ENCODE peak calls at places on chromosome 9, in four cellular contexts. M is endothelial cell; H is CD4-positive, alpha-beta T cell; A is lower leg skin. Z is an unnamed sample.

GRCh38 chr9:36436909-36437308 is 36.8 kb upstream of the RNF38 start:
- DNase-seq in M (no peak), H (no peak), A (no peak), Z (no peak)

GRCh38 chr9:112719292-112719691 is 1.4 kb upstream of the INIP start:
- DNase-seq in A (no peak), M (no peak), H (no peak), Z (no peak)

GRCh38 chr9:2655411-2655901 is 33.9 kb downstream of the VLDLR start:
- DNase-seq in H (no peak), A (no peak), M (no peak), Z (no peak)

GRCh38 chr9:117073539-117074336 is 341.1 kb downstream of the ASTN2 start:
- DNase-seq in H (no peak), M (peak), A (no peak), Z (no peak)

GRCh38 chr9:69585571-69585970 is 86.6 kb downstream of the APBA1 start:
- DNase-seq in A (no peak), H (no peak), M (no peak), Z (no peak)

GRCh38 chr9:37415011-37415719 is 7.3 kb upstream of the GRHPR start:
- DNase-seq in A (peak), H (peak), M (peak), Z (no peak)

GRCh38 chr9:27227192-27227591 is 69.8 kb downstream of the EQTN start:
- DNase-seq in M (no peak), H (no peak), A (no peak), Z (no peak)

GRCh38 chr9:132547052-132547431 is 35.4 kb upstream of the BARHL1 start:
- DNase-seq in H (no peak), M (no peak), A (no peak), Z (no peak)

GRCh38 chr9:101707708-101708107 is 30.7 kb downstream of the GRIN3A start:
- DNase-seq in M (no peak), A (no peak), H (no peak), Z (no peak)

GRCh38 chr9:130172161-130172857 is at the start of gene NCS1:
- DNase-seq in M (peak), H (peak), A (peak), Z (peak)

GRCh38 chr9:101398930-101399640 is 434 bp downstream of the ZNF189 start:
- DNase-seq in M (no peak), H (no peak), A (peak), Z (peak)

GRCh38 chr9:132408521-132408920 is 1.5 kb upstream of the CFAP77 start:
- DNase-seq in M (no peak), A (no peak), H (no peak), Z (no peak)

GRCh38 chr9:121596515-121596914 is 54.9 kb upstream of the DAB2IP start:
- DNase-seq in M (no peak), A (no peak), H (no peak), Z (no peak)

GRCh38 chr9:121597693-121598166 is 53.7 kb upstream of the DAB2IP start:
- DNase-seq in H (no peak), A (no peak), M (no peak), Z (no peak)

GRCh38 chr9:121599872-121600585 is 51.4 kb upstream of the DAB2IP start:
- DNase-seq in A (no peak), H (no peak), M (no peak), Z (no peak)

GRCh38 chr9:121599186-121599871 is 52.1 kb upstream of the DAB2IP start:
- DNase-seq in A (no peak), M (peak), H (no peak), Z (peak)

DNA sequence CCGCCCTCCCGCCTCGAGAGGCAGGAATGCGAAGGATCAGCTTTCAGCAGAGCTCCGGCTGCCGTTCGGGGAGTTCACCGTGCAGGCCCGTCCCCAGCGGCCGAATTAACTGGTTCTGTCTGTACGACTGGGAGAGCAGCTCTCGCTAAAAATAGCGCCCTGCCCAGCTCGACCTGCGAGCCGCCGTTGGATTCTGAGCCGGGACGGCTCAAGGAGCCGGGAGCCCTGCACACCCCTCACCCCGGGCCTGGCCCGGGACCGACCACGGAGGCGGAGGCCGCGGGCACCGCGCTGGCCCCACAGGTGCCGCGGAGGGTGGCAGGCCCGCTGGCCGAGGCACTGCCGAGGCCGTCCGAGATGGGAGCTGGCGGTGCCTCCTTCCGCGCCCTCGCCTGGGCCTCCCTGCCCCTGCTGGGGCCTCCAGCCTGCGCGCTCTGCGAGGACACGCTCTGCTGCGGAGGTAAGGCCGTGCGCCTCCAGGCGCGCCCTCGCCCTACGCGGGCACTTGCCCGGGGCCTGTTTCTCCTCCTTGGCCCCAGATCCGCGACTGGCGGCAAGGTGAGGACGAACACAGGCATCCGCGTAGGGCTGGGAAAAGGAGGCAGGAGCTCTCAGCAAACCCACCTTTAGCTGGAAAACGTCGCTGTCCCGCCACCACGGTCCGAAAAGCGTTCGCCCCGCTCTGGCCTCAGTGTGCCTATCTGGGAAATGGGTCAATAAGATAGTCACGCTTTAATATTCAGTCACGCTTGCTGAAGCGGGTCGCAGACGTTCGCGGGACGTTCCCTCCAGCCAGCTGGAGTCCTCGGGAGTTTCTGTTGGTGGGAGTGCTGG is 53.0 kb upstream of the DAB2IP start:
- DNase-seq in M (peak), H (no peak), A (peak), Z (peak)
- TF ChIP-seq CTCF in M (no peak), H (no peak), A (no peak), Z (no peak)

GRCh38 chr9:107141967-107142366 is 141.1 kb upstream of the RAD23B start:
- DNase-seq in H (no peak), M (no peak), A (no peak), Z (no peak)
- TF ChIP-seq CTCF in H (no peak), M (no peak), A (no peak), Z (no peak)

GRCh38 chr9:96436456-96437126 is 13.4 kb upstream of the HABP4 start:
- DNase-seq in H (no peak), A (peak), M (no peak), Z (no peak)

GRCh38 chr9:96437454-96437853 is 12.5 kb upstream of the HABP4 start:
- DNase-seq in A (no peak), M (no peak), H (no peak), Z (no peak)

GRCh38 chr9:96441798-96442445 is 8.0 kb upstream of the HABP4 start:
- DNase-seq in M (peak), H (no peak), A (no peak), Z (no peak)

GRCh38 chr9:96442491-96442890 is 7.5 kb upstream of the HABP4 start:
- DNase-seq in H (no peak), M (no peak), A (no peak), Z (no peak)

DNA sequence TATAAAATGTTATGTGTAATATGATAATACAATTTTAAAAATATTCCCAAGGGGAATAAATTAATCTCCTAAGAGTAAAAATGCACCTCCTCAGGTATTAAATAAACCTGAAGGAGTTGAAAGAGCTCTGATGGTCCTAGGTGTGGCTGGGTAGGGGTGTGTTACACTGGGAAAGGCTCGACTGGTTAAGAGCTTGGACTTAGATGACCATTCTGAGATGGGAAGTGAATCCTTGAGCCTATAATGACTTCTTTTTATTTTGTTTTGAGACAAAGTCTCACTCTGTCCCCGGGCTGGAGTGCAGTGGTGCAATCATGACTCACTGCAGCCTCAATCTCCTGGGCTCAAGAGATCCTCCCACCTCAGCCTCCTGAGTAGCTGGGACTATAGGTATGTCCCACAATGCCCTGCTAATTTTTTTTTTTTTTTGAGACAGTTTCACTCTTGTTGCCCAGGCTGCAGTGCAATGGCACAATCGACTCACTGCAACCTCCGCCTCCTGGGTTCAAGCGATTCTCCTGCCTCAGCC is 9.2 kb upstream of the HABP4 start:
- DNase-seq in H (no peak), A (no peak), M (no peak), Z (no peak)
- TF ChIP-seq CTCF in H (no peak), A (no peak), M (no peak), Z (no peak)

DNA sequence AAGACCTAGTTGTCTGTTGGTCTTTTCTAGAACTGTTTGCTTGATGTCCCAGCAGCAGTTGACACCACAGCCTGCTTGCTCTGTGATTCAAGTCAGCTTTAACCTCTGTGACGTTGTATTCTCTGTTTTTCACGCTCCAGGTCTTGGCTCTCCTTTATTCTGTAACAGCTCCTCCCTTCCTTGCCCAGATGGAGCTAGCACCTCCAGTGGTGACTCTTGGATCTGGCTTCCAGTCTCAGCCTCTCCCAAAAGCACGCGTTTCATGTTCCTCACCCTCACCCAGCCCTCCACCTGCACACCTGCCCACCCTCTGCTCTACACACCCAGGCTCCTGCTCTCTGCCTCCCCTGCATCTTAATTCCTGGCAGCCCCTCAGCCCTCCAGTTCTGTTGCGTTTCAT is 50.6 kb downstream of the DMRT1 start:
- DNase-seq in H (no peak), M (no peak), A (no peak), Z (no peak)
- TF ChIP-seq CTCF in H (no peak), M (no peak), A (no peak), Z (no peak)

Z was measured in mesothelial cell of epicardium.